ENCODE peak calls at places on chromosomes 12 and 14, in five cellular contexts. F, D, W, T and J are unnamed samples.

GRCh38 chr12:54017845-54018607 is 9.2 kb downstream of the HOXC8 start:
- DNase-seq in F (peak), D (peak), W (peak), T (peak), J (peak)

GRCh38 chr14:52356025-52356424 is 41.9 kb downstream of the PTGER2 start:
- DNase-seq in F (no peak), D (no peak), W (no peak), T (peak), J (no peak)

GRCh38 chr12:89863332-89863938 is 154.8 kb upstream of the ATP2B1 start:
- DNase-seq in F (peak), D (no peak), W (no peak), T (no peak), J (peak)

GRCh38 chr14:103257211-103257962 is 76.7 kb upstream of the EIF5 start:
- DNase-seq in F (no peak), D (peak), W (peak), T (peak), J (no peak)

GRCh38 chr14:97180304-97181200 is 383.4 kb downstream of the VRK1 start:
- DNase-seq in F (no peak), D (no peak), W (peak), T (peak), J (no peak)

GRCh38 chr14:53478174-53478573 is 325.1 kb upstream of the DDHD1 start:
- DNase-seq in F (no peak), D (no peak), W (no peak), T (no peak), J (no peak)

GRCh38 chr14:70771781-70772212 is 37.5 kb downstream of the MAP3K9 start:
- DNase-seq in F (no peak), D (no peak), W (no peak), T (no peak), J (no peak)

GRCh38 chr14:103121161-103121845 is 2.0 kb upstream of the TNFAIP2 start:
- DNase-seq in F (no peak), D (no peak), W (peak), T (peak), J (no peak)

GRCh38 chr12:66984962-66985361 is 284.2 kb upstream of the CAND1 start:
- DNase-seq in F (no peak), D (no peak), W (no peak), T (no peak), J (no peak)

GRCh38 chr14:54686219-54686870 is 119.4 kb downstream of the SAMD4A start:
- DNase-seq in F (no peak), D (peak), W (peak), T (peak), J (no peak)

GRCh38 chr12:25491396-25491948 is 61.6 kb downstream of the LMNTD1 start:
- DNase-seq in F (no peak), D (no peak), W (no peak), T (no peak), J (no peak)

GRCh38 chr14:50272498-50272897 is 39.5 kb downstream of the L2HGDH start:
- DNase-seq in F (no peak), D (no peak), W (peak), T (no peak), J (no peak)

GRCh38 chr14:29734732-29735131 is 192.9 kb downstream of the PRKD1 start:
- DNase-seq in F (no peak), D (no peak), W (no peak), T (no peak), J (no peak)

GRCh38 chr14:90520326-90520725 is 123.5 kb downstream of the CALM1 start:
- DNase-seq in F (no peak), D (no peak), W (no peak), T (no peak), J (no peak)

GRCh38 chr12:48118491-48118890 is 673 bp upstream of the PFKM start:
- DNase-seq in F (no peak), D (no peak), W (peak), T (no peak), J (no peak)

GRCh38 chr12:57401165-57401564 is 29.7 kb downstream of the R3HDM2 start:
- DNase-seq in F (no peak), D (peak), W (peak), T (no peak), J (no peak)

GRCh38 chr12:54068423-54069070 is 14.9 kb downstream of the HOXC4 start:
- DNase-seq in F (no peak), D (no peak), W (peak), T (no peak), J (no peak)

GRCh38 chr14:91008759-91009409 is 51.6 kb downstream of the RPS6KA5 start:
- DNase-seq in F (no peak), D (peak), W (no peak), T (peak), J (no peak)

GRCh38 chr12:108495054-108495453 is 20.0 kb upstream of the FICD start:
- DNase-seq in F (no peak), D (peak), W (peak), T (peak), J (no peak)

GRCh38 chr12:25734529-25735180 is 181.6 kb upstream of the LMNTD1 start:
- DNase-seq in F (no peak), D (no peak), W (no peak), T (no peak), J (no peak)

GRCh38 chr12:131604146-131604844 is 106.6 kb upstream of the SFSWAP start:
- DNase-seq in F (no peak), D (no peak), W (no peak), T (no peak), J (peak)

GRCh38 chr12:119177724-119178380 is 879 bp upstream of the HSPB8 start:
- DNase-seq in F (no peak), D (no peak), W (no peak), T (no peak), J (no peak)

GRCh38 chr14:104586832-104587620 is 7.5 kb downstream of the C14orf180 start:
- DNase-seq in F (no peak), D (no peak), W (peak), T (no peak), J (no peak)

GRCh38 chr14:24392327-24393098 is 6.3 kb upstream of the NYNRIN start:
- DNase-seq in F (no peak), D (peak), W (peak), T (peak), J (no peak)

GRCh38 chr14:34035934-34036250 is 85.0 kb upstream of the EGLN3 start:
- DNase-seq in F (no peak), D (no peak), W (no peak), T (no peak), J (no peak)

GRCh38 chr12:78167510-78167909 is 336.8 kb downstream of the NAV3 start:
- DNase-seq in F (no peak), D (no peak), W (no peak), T (peak), J (no peak)

GRCh38 chr14:104130974-104131651 is 7.3 kb upstream of the KIF26A start:
- DNase-seq in F (peak), D (peak), W (peak), T (peak), J (no peak)

GRCh38 chr12:3278681-3279414 is 201.7 kb downstream of the TSPAN9 start:
- DNase-seq in F (no peak), D (no peak), W (peak), T (peak), J (no peak)

GRCh38 chr14:104981699-104982541 is 3.7 kb upstream of the CLBA1 start:
- DNase-seq in F (no peak), D (no peak), W (no peak), T (no peak), J (no peak)

GRCh38 chr12:110860833-110861291 is 14.1 kb downstream of the CCDC63 start:
- DNase-seq in F (no peak), D (no peak), W (no peak), T (no peak), J (no peak)

GRCh38 chr12:60494249-60494648 is 898.4 kb downstream of the SLC16A7 start:
- DNase-seq in F (no peak), D (peak), W (peak), T (peak), J (no peak)

GRCh38 chr12:15776532-15776931 is 12.7 kb downstream of the EPS8 start:
- DNase-seq in F (no peak), D (no peak), W (no peak), T (no peak), J (no peak)

GRCh38 chr14:50831704-50832130 is 755 bp upstream of the NIN start:
- DNase-seq in F (no peak), D (no peak), W (peak), T (no peak), J (no peak)

GRCh38 chr12:6341439-6342139 is at the start of gene TNFRSF1A:
- DNase-seq in F (peak), D (peak), W (peak), T (peak), J (no peak)

GRCh38 chr12:94832780-94833760 is 170.4 kb downstream of the NDUFA12 start:
- DNase-seq in F (no peak), D (peak), W (peak), T (peak), J (no peak)

GRCh38 chr12:19382111-19382526 is 57.2 kb upstream of the AEBP2 start:
- DNase-seq in F (no peak), D (peak), W (peak), T (peak), J (no peak)

GRCh38 chr14:60512952-60513554 is 4.1 kb downstream of the SIX6 start:
- DNase-seq in F (no peak), D (no peak), W (no peak), T (no peak), J (no peak)

GRCh38 chr12:8590842-8591545 is 21.7 kb downstream of the AICDA start:
- DNase-seq in F (no peak), D (no peak), W (no peak), T (peak), J (no peak)